ENCODE peak calls at places on chromosome 5, in four cellular contexts. B is GM23338, O is GM12878, M is HepG2. I is an unnamed sample.

GRCh38 chr5:117204926-117205869 is 630.6 kb upstream of the SEMA6A start:
- DNase-seq in B (no peak), O (no peak), M (no peak), I (no peak)

GRCh38 chr5:149265559-149265958 is 6.1 kb upstream of the AFAP1L1 start:
- DNase-seq in B (peak), O (no peak), M (no peak), I (no peak)

GRCh38 chr5:94618029-94618492 is 343 bp downstream of the KIAA0825 start:
- DNase-seq in B (peak), O (no peak), M (peak), I (no peak)

GRCh38 chr5:35651002-35651756 is 33.5 kb downstream of the SPEF2 start:
- DNase-seq in B (peak), O (no peak), M (peak), I (no peak)

GRCh38 chr5:175694371-175695160 is 36.7 kb downstream of the HRH2 start:
- DNase-seq in B (no peak), O (no peak), M (no peak), I (no peak)

GRCh38 chr5:112863549-112863948 is 2.5 kb downstream of the SRP19 start:
- DNase-seq in B (no peak), O (no peak), M (no peak), I (no peak)

GRCh38 chr5:126339215-126339805 is 83.9 kb upstream of the GRAMD2B start:
- DNase-seq in B (peak), O (no peak), M (peak), I (peak)

GRCh38 chr5:151084363-151084762 is 3.5 kb upstream of the TNIP1 start:
- DNase-seq in B (no peak), O (no peak), M (no peak), I (no peak)

GRCh38 chr5:74641778-74642542 is 1.4 kb upstream of the ENC1 start:
- DNase-seq in B (peak), O (no peak), M (peak), I (peak)

GRCh38 chr5:41270423-41271251 is 57.3 kb upstream of the C6 start:
- DNase-seq in B (peak), O (no peak), M (peak), I (peak)

GRCh38 chr5:161269125-161269524 is 277.4 kb downstream of the GABRB2 start:
- DNase-seq in B (no peak), O (no peak), M (no peak), I (no peak)

GRCh38 chr5:2430606-2431005 is 320.9 kb downstream of the IRX2 start:
- DNase-seq in B (no peak), O (no peak), M (no peak), I (no peak)

GRCh38 chr5:123696948-123697347 is 185.0 kb downstream of the CSNK1G3 start:
- DNase-seq in B (no peak), O (no peak), M (no peak), I (no peak)

GRCh38 chr5:37847978-37848425 is 8.2 kb upstream of the GDNF start:
- DNase-seq in B (no peak), O (peak), M (peak), I (no peak)

GRCh38 chr5:169811680-169812079 is 168.6 kb downstream of the INSYN2B start:
- DNase-seq in B (no peak), O (no peak), M (no peak), I (no peak)

GRCh38 chr5:147051193-147051592 is 172.6 kb upstream of the PPP2R2B start:
- DNase-seq in B (no peak), O (no peak), M (no peak), I (no peak)

GRCh38 chr5:125798311-125798710 is 624.9 kb upstream of the GRAMD2B start:
- DNase-seq in B (peak), O (no peak), M (no peak), I (peak)

GRCh38 chr5:37005252-37005651 is 128.7 kb downstream of the NIPBL start:
- DNase-seq in B (no peak), O (no peak), M (no peak), I (no peak)

GRCh38 chr5:121503111-121503840 is 348.4 kb upstream of the FTMT start:
- DNase-seq in B (peak), O (no peak), M (peak), I (peak)

GRCh38 chr5:102856374-102856748 is 101.3 kb downstream of the PAM start:
- DNase-seq in B (no peak), O (no peak), M (no peak), I (no peak)

GRCh38 chr5:15496886-15497285 is 3.1 kb upstream of the FBXL7 start:
- DNase-seq in B (no peak), O (no peak), M (no peak), I (no peak)

GRCh38 chr5:15573594-15573993 is 73.6 kb downstream of the FBXL7 start:
- DNase-seq in B (no peak), O (no peak), M (no peak), I (no peak)

GRCh38 chr5:143560378-143560777 is 156.9 kb upstream of the NR3C1 start:
- DNase-seq in B (no peak), O (no peak), M (no peak), I (no peak)

GRCh38 chr5:154756871-154757646 is 1.9 kb downstream of the LARP1 start:
- DNase-seq in B (peak), O (no peak), M (no peak), I (no peak)

GRCh38 chr5:38535281-38535750 is 21.1 kb downstream of the LIFR start:
- DNase-seq in B (no peak), O (no peak), M (peak), I (no peak)

GRCh38 chr5:153713913-153714312 is 223.4 kb downstream of the GRIA1 start:
- DNase-seq in B (peak), O (no peak), M (no peak), I (no peak)

GRCh38 chr5:75091597-75091996 is 39.2 kb upstream of the GCNT4 start:
- DNase-seq in B (no peak), O (no peak), M (no peak), I (no peak)

GRCh38 chr5:54090495-54091084 is 219.8 kb downstream of the ARL15 start:
- DNase-seq in B (peak), O (no peak), M (peak), I (no peak)

GRCh38 chr5:98583572-98583971 is 189.9 kb upstream of the RGMB start:
- DNase-seq in B (no peak), O (no peak), M (no peak), I (no peak)

GRCh38 chr5:178287091-178287790 is 54.6 kb upstream of the PHYKPL start:
- DNase-seq in B (no peak), O (no peak), M (no peak), I (no peak)

GRCh38 chr5:63125862-63126261 is 547.2 kb downstream of the LRRC70 start:
- DNase-seq in B (peak), O (no peak), M (peak), I (no peak)

GRCh38 chr5:14397717-14398116 is 183.9 kb upstream of the OTULINL start:
- DNase-seq in B (no peak), O (no peak), M (no peak), I (no peak)

GRCh38 chr5:34858798-34859197 is 19.8 kb downstream of the TTC23L start:
- DNase-seq in B (no peak), O (no peak), M (no peak), I (no peak)

GRCh38 chr5:153629027-153629426 is 138.6 kb downstream of the GRIA1 start:
- DNase-seq in B (peak), O (no peak), M (no peak), I (no peak)

GRCh38 chr5:143432658-143433239 is 29.3 kb upstream of the NR3C1 start:
- DNase-seq in B (no peak), O (no peak), M (peak), I (no peak)

GRCh38 chr5:166117062-166117743 is 2174.2 kb upstream of the WWC1 start:
- DNase-seq in B (no peak), O (no peak), M (no peak), I (no peak)

GRCh38 chr5:73301208-73302088 is 128.5 kb downstream of the TMEM174 start:
- DNase-seq in B (peak), O (no peak), M (no peak), I (no peak)

GRCh38 chr5:73299665-73300435 is 126.9 kb downstream of the TMEM174 start:
- DNase-seq in B (peak), O (no peak), M (no peak), I (no peak)

GRCh38 chr5:73299017-73299630 is 126.1 kb downstream of the TMEM174 start:
- DNase-seq in B (peak), O (no peak), M (no peak), I (no peak)

GRCh38 chr5:73302797-73303138 is 129.8 kb downstream of the TMEM174 start:
- DNase-seq in B (no peak), O (no peak), M (no peak), I (no peak)

GRCh38 chr5:73300520-73301207 is 127.7 kb downstream of the TMEM174 start:
- DNase-seq in B (peak), O (no peak), M (no peak), I (no peak)
- TF ChIP-seq EZH2 in B (peak), O (no peak), M (peak), I (no peak)

GRCh38 chr5:107893642-107894041 is 222.9 kb upstream of the EFNA5 start:
- DNase-seq in B (no peak), O (no peak), M (no peak), I (no peak)
- TF ChIP-seq POLR2AphosphoS5 in B (no peak), O (no peak), M (no peak), I (no peak)

GRCh38 chr5:157120102-157120501 is 11.3 kb upstream of the HAVCR2 start:
- DNase-seq in B (no peak), O (no peak), M (no peak), I (no peak)
- TF ChIP-seq EZH2 in B (no peak), O (no peak), M (no peak), I (no peak)

DNA sequence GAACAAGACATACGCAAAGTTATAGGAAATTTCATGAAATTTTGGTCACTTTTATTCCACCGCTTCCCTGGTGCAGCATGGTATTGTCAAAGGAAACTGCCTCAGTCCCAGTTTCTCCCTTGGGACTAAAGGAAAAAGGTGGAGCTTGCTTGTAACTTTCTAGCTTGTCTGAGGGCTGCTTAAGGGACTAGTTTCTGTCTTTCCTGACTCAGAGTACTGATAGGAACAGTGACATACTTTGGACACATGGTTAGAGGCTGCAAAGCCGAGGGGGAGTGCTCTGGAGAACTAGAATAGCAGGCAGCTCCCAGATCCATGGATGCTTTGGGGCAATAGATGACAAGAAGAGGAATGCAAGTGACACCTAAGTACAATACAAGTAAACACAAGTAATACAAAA is 136.7 kb downstream of the CDC42SE2 start:
- DNase-seq in B (no peak), O (no peak), M (no peak), I (no peak)
- TF ChIP-seq POLR2AphosphoS5 in B (no peak), O (peak), M (no peak), I (no peak)

I was measured in SK-N-MC.